ENCODE peak calls at places on chromosomes 11 and 22, in ten cellular contexts. L is OCI-LY7; F is fibroblast of the conjunctiva; K is heart right ventricle; P is NAMALWA; M is stimulated activated CD4-positive, alpha-beta T cell treated with anti-CD3 and anti-CD28 coated beads, TNF-alpha, amount 100 ng/mL, for 1 hour; T is left cardiac atrium; U is activated CD4-positive, alpha-beta memory T cell treated with anti-CD3 and anti-CD28 coated beads for 36 hours; V is progenitor cell of endocrine pancreas; A is HAP-1. G is an unnamed sample.

GRCh38 chr11:3795131-3796092 is 1.9 kb downstream of the NUP98 start:
- DNase-seq in L (no peak), F (no peak), K (no peak), P (no peak), M (no peak), T (no peak), U (no peak), V (no peak), A (no peak), G (no peak)

GRCh38 chr22:47014946-47015345 is 252.5 kb downstream of the TBC1D22A start:
- DNase-seq in L (no peak), F (no peak), K (no peak), P (no peak), M (no peak), T (no peak), U (no peak), V (no peak), A (no peak), G (no peak)

GRCh38 chr11:15769203-15769602 is 587.1 kb downstream of the SOX6 start:
- DNase-seq in L (no peak), F (no peak), K (no peak), P (no peak), M (no peak), T (no peak), U (no peak), V (no peak), A (no peak), G (no peak)

GRCh38 chr22:20792221-20792965 is 18.5 kb downstream of the SERPIND1 start:
- DNase-seq in L (no peak), F (no peak), K (no peak), P (no peak), M (no peak), T (no peak), U (no peak), V (no peak), A (no peak), G (no peak)

GRCh38 chr11:61694971-61695706 is 14.9 kb downstream of the DAGLA start:
- DNase-seq in L (no peak), F (no peak), K (peak; percentile 58), P (no peak), M (no peak), T (peak; percentile 43), U (no peak), V (no peak), A (no peak), G (peak; percentile 81)

GRCh38 chr11:70912226-70912840 is 340.0 kb downstream of the SHANK2 start:
- DNase-seq in L (no peak), F (no peak), K (no peak), P (no peak), M (no peak), T (no peak), U (peak; percentile 24), V (no peak), A (no peak), G (no peak)

GRCh38 chr11:17439316-17439782 is 37.3 kb downstream of the ABCC8 start:
- DNase-seq in L (peak; percentile 13), F (no peak), K (no peak), P (no peak), M (no peak), T (no peak), U (peak; percentile 22), V (no peak), A (no peak), G (no peak)

GRCh38 chr11:11157201-11157600 is 195.8 kb downstream of the CSNK2A3 start:
- DNase-seq in L (peak; percentile 40), F (peak; percentile 10), K (no peak), P (peak; percentile 69), M (peak; percentile 38), T (peak; percentile 41), U (peak; percentile 59), V (no peak), A (peak; percentile 44), G (peak; percentile 45)

GRCh38 chr22:49964136-49964492 is 3.5 kb downstream of the PIM3 start:
- DNase-seq in L (no peak), F (no peak), K (peak; percentile 17), P (no peak), M (no peak), T (no peak), U (no peak), V (no peak), A (peak; percentile 20), G (peak; percentile 43)

GRCh38 chr11:103566116-103566515 is 456.9 kb downstream of the DYNC2H1 start:
- DNase-seq in L (no peak), F (no peak), K (no peak), P (no peak), M (no peak), T (no peak), U (no peak), V (no peak), A (no peak), G (no peak)

GRCh38 chr11:12502950-12503579 is 125.7 kb downstream of the PARVA start:
- DNase-seq in L (no peak), F (no peak), K (no peak), P (no peak), M (no peak), T (peak; percentile 45), U (no peak), V (no peak), A (no peak), G (no peak)

GRCh38 chr11:4713241-4713640 is 8.7 kb downstream of the MMP26 start:
- DNase-seq in L (no peak), F (no peak), K (no peak), P (no peak), M (no peak), T (no peak), U (no peak), V (no peak), A (no peak), G (no peak)

GRCh38 chr11:108870373-108871020 is 205.6 kb downstream of the DDX10 start:
- DNase-seq in L (no peak), F (peak; percentile 47), K (no peak), P (no peak), M (no peak), T (no peak), U (no peak), V (no peak), A (no peak), G (no peak)

GRCh38 chr11:33543823-33544222 is 156.8 kb downstream of the C11orf91 start:
- DNase-seq in L (no peak), F (no peak), K (no peak), P (no peak), M (no peak), T (no peak), U (no peak), V (no peak), A (no peak), G (no peak)

GRCh38 chr22:41976961-41977566 is 7.8 kb downstream of the SEPTIN3 start:
- DNase-seq in L (no peak), F (no peak), K (no peak), P (no peak), M (no peak), T (no peak), U (peak; percentile 26), V (no peak), A (peak; percentile 40), G (no peak)

GRCh38 chr22:33758125-33758483 is 162.2 kb downstream of the LARGE1 start:
- DNase-seq in L (no peak), F (no peak), K (no peak), P (no peak), M (no peak), T (no peak), U (no peak), V (no peak), A (no peak), G (no peak)

GRCh38 chr22:38271927-38272372 is 860 bp downstream of the TMEM184B start:
- DNase-seq in L (no peak), F (no peak), K (no peak), P (no peak), M (no peak), T (no peak), U (no peak), V (no peak), A (peak; percentile 50), G (peak; percentile 46)

GRCh38 chr11:12792590-12792989 is 118.4 kb downstream of the TEAD1 start:
- DNase-seq in L (no peak), F (peak; percentile 60), K (no peak), P (no peak), M (no peak), T (no peak), U (no peak), V (no peak), A (no peak), G (no peak)

GRCh38 chr22:36413022-36413770 is 25.4 kb upstream of the MYH9 start:
- DNase-seq in L (no peak), F (no peak), K (no peak), P (no peak), M (no peak), T (no peak), U (no peak), V (no peak), A (no peak), G (no peak)

GRCh38 chr22:29031236-29031982 is 30.2 kb downstream of the C22orf31 start:
- DNase-seq in L (no peak), F (peak; percentile 82), K (peak; percentile 22), P (no peak), M (no peak), T (peak; percentile 73), U (no peak), V (no peak), A (no peak), G (peak; percentile 45)

GRCh38 chr22:41347066-41347859 is 34.5 kb upstream of the TEF start:
- DNase-seq in L (no peak), F (no peak), K (peak; percentile 55), P (no peak), M (no peak), T (no peak), U (no peak), V (no peak), A (no peak), G (peak; percentile 79)

GRCh38 chr11:84091212-84091986 is 805.2 kb upstream of the CCDC90B start:
- DNase-seq in L (no peak), F (no peak), K (no peak), P (no peak), M (no peak), T (no peak), U (no peak), V (no peak), A (no peak), G (no peak)

GRCh38 chr22:42962295-42963230 is 52.4 kb downstream of the PACSIN2 start:
- DNase-seq in L (no peak), F (no peak), K (no peak), P (no peak), M (no peak), T (peak; percentile 48), U (no peak), V (no peak), A (no peak), G (peak; percentile 49)

GRCh38 chr22:19040581-19041402 is 81.4 kb downstream of the DGCR2 start:
- DNase-seq in L (no peak), F (no peak), K (no peak), P (no peak), M (no peak), T (no peak), U (no peak), V (no peak), A (no peak), G (no peak)

GRCh38 chr11:73100578-73100977 is 41.5 kb downstream of the FCHSD2 start:
- DNase-seq in L (no peak), F (no peak), K (no peak), P (no peak), M (no peak), T (no peak), U (no peak), V (no peak), A (no peak), G (no peak)

GRCh38 chr11:207213-208176 is at the start of the genes BET1L and RIC8A:
- DNase-seq in L (peak; percentile 99), F (peak; percentile 98), K (peak; percentile 94), P (peak; percentile 98), M (peak; percentile 97), T (peak; percentile 97), U (peak; percentile 98), V (peak; percentile 95), A (peak; percentile 98), G (peak; percentile 97)

GRCh38 chr22:40960137-40960536 is 9.0 kb downstream of the RBX1 start:
- DNase-seq in L (no peak), F (no peak), K (no peak), P (no peak), M (no peak), T (no peak), U (no peak), V (no peak), A (no peak), G (no peak)

GRCh38 chr11:65476632-65477270 is 22.1 kb upstream of the MALAT1 start:
- DNase-seq in L (no peak), F (no peak), K (no peak), P (no peak), M (no peak), T (peak; percentile 29), U (no peak), V (no peak), A (no peak), G (no peak)

G was measured in Right ventricle myocardium superior.